ENCODE peak calls at places on chromosomes 3 and 15, in six cellular contexts. P is endodermal cell, H is SJSA1, A is colonic mucosa, T is transverse colon, Q is PC-9. U is an unnamed sample. For H3K4me1, the result is how much of the 10 kb centered on the place peaks cover.

GRCh38 chr3:79268422-79268821 is 499.4 kb downstream of the ROBO1 start:
- DNase-seq in P (no peak), H (no peak), A (no peak), Q (no peak), T (no peak), U (no peak)

GRCh38 chr15:68479870-68480269 is 47.9 kb upstream of the ITGA11 start:
- DNase-seq in T (no peak), P (peak), H (no peak), A (no peak), Q (no peak), U (no peak)

GRCh38 chr15:68637755-68638405 is 59.1 kb downstream of the CORO2B start:
- DNase-seq in Q (no peak), H (no peak), P (no peak), A (peak), T (peak), U (no peak)

GRCh38 chr3:128432301-128432897 is 34.3 kb downstream of the DNAJB8 start:
- DNase-seq in A (no peak), T (no peak), P (peak), Q (peak), H (no peak), U (no peak)

GRCh38 chr3:69767571-69767970 is 28.3 kb downstream of the MITF start:
- DNase-seq in P (no peak), A (peak), T (peak), Q (no peak), H (no peak), U (no peak)

GRCh38 chr3:175951047-175951694 is 1092.0 kb downstream of the NAALADL2 start:
- DNase-seq in P (no peak), Q (no peak), H (no peak), T (no peak), A (no peak), U (no peak)

GRCh38 chr3:105812194-105812586 is 56.6 kb downstream of the CBLB start:
- DNase-seq in P (no peak), T (no peak), Q (no peak), H (peak), A (no peak), U (no peak)

GRCh38 chr3:148455098-148455497 is 242.6 kb upstream of the AGTR1 start:
- DNase-seq in H (no peak), P (no peak), A (no peak), Q (no peak), T (no peak), U (no peak)

GRCh38 chr3:99570061-99570460 is 68.3 kb upstream of the COL8A1 start:
- DNase-seq in P (no peak), A (no peak), T (no peak), Q (no peak), H (no peak), U (no peak)

GRCh38 chr3:54138937-54139547 is 16.7 kb downstream of the CACNA2D3 start:
- DNase-seq in T (no peak), Q (no peak), P (no peak), H (no peak), A (no peak), U (no peak)

GRCh38 chr3:161600185-161600584 is 103.6 kb downstream of the OTOL1 start:
- DNase-seq in T (no peak), A (no peak), P (no peak), Q (no peak), H (no peak), U (no peak)

GRCh38 chr3:102356506-102356905 is 78.3 kb upstream of the ZPLD1 start:
- DNase-seq in H (no peak), Q (no peak), A (no peak), T (no peak), P (no peak), U (no peak)

GRCh38 chr3:46579756-46580286 is 13.7 kb upstream of the LRRC2 start:
- DNase-seq in Q (no peak), T (no peak), P (no peak), A (no peak), H (no peak), U (no peak)

GRCh38 chr3:139202226-139202958 is 141.4 kb upstream of the MRPS22 start:
- DNase-seq in H (no peak), T (peak), P (peak), Q (peak), A (peak), U (peak)

GRCh38 chr3:131361464-131362421 is 19.8 kb upstream of the NUDT16 start:
- DNase-seq in A (peak), H (no peak), T (peak), P (peak), Q (peak), U (no peak)

GRCh38 chr3:2511356-2511755 is 412.7 kb downstream of the CNTN4 start:
- DNase-seq in H (no peak), Q (no peak), P (peak), T (no peak), A (no peak), U (no peak)

GRCh38 chr15:63196846-63197245 is 7.4 kb downstream of the RAB8B start:
- DNase-seq in T (no peak), A (no peak), H (no peak), P (no peak), Q (no peak), U (no peak)

GRCh38 chr15:61752001-61752400 is 308.2 kb downstream of the VPS13C start:
- DNase-seq in P (peak), A (no peak), H (no peak), Q (no peak), T (no peak), U (no peak)

GRCh38 chr3:193548406-193548805 is 6.3 kb downstream of the ATP13A4 start:
- DNase-seq in T (no peak), A (no peak), P (no peak), Q (no peak), H (no peak), U (no peak)

GRCh38 chr3:105359098-105359762 is 7.5 kb upstream of the ALCAM start:
- DNase-seq in A (no peak), H (peak), P (no peak), T (no peak), Q (no peak), U (no peak)

GRCh38 chr3:152272771-152273242 is 4.1 kb downstream of the MBNL1 start:
- DNase-seq in H (peak), T (no peak), A (no peak), Q (no peak), P (no peak), U (no peak)

GRCh38 chr3:61173685-61174084 is 77.6 kb downstream of the FHIT start:
- DNase-seq in Q (no peak), T (no peak), P (no peak), A (no peak), H (no peak), U (no peak)

GRCh38 chr3:46646700-46647099 is 34.4 kb downstream of the FAM240A start:
- DNase-seq in P (no peak), Q (no peak), T (no peak), A (no peak), H (no peak), U (no peak)

GRCh38 chr3:177878192-177878591 is 658.0 kb upstream of the KCNMB2 start:
- DNase-seq in H (no peak), P (no peak), A (no peak), Q (no peak), T (no peak), U (no peak)

GRCh38 chr3:167066977-167067843 is 312.9 kb downstream of the ZBBX start:
- DNase-seq in T (no peak), H (no peak), P (no peak), A (no peak), Q (no peak), U (no peak)

GRCh38 chr3:168081171-168081771 is 14.5 kb downstream of the GOLIM4 start:
- DNase-seq in P (no peak), H (no peak), T (no peak), Q (no peak), A (no peak), U (no peak)

GRCh38 chr15:49627407-49627877 is 6.6 kb downstream of the DTWD1 start:
- DNase-seq in Q (peak), H (peak), P (no peak), A (no peak), T (no peak), U (no peak)

GRCh38 chr15:96122077-96123027 is 208.1 kb upstream of the NR2F2 start:
- DNase-seq in Q (peak), H (no peak), T (no peak), A (no peak), P (no peak), U (no peak)

GRCh38 chr3:170690133-170690981 is 104.5 kb upstream of the SLC7A14 start:
- DNase-seq in T (peak), P (peak), Q (no peak), A (peak), H (peak), U (peak)

GRCh38 chr15:61681038-61681418 is 379.2 kb downstream of the VPS13C start:
- DNase-seq in A (no peak), P (no peak), T (no peak), H (no peak), Q (no peak), U (no peak)

GRCh38 chr3:46208167-46208704 is at the start of gene CCR1:
- DNase-seq in H (peak), P (peak), Q (peak), T (peak), A (peak), U (peak)

GRCh38 chr15:66882251-66883020 is 180.4 kb downstream of the SMAD6 start:
- DNase-seq in Q (peak), P (peak), H (peak), A (peak), T (no peak), U (no peak)

GRCh38 chr15:89760303-89761008 is 9.4 kb upstream of the MESP1 start:
- DNase-seq in Q (peak), H (peak), A (peak), T (peak), P (peak), U (peak)

GRCh38 chr3:71064288-71064975 is 519.1 kb downstream of the FOXP1 start:
- DNase-seq in H (peak), P (peak), T (peak), Q (peak), A (peak), U (peak)

GRCh38 chr3:127373701-127374625 is 86.1 kb upstream of the PRR20G start:
- DNase-seq in P (peak), A (peak), T (peak), Q (no peak), H (no peak), U (peak)

GRCh38 chr15:48355377-48355776 is 24.1 kb downstream of the DUT start:
- DNase-seq in H (no peak), A (no peak), P (no peak), Q (no peak), T (no peak), U (no peak)

GRCh38 chr3:149584236-149584635 is 73.6 kb downstream of the WWTR1 start:
- DNase-seq in T (no peak), P (no peak), H (no peak), Q (no peak), A (no peak), U (no peak)

GRCh38 chr3:149587383-149587782 is 70.4 kb downstream of the WWTR1 start:
- DNase-seq in P (no peak), T (no peak), Q (no peak), H (no peak), A (no peak), U (no peak)

GRCh38 chr3:149582395-149582794 is 75.4 kb downstream of the WWTR1 start:
- DNase-seq in Q (no peak), A (no peak), P (no peak), H (peak), T (no peak), U (no peak)

GRCh38 chr3:149586871-149587270 is 71.0 kb downstream of the WWTR1 start:
- DNase-seq in H (no peak), A (no peak), T (no peak), Q (peak), P (no peak), U (no peak)

GRCh38 chr3:149585401-149585726 is 72.5 kb downstream of the WWTR1 start:
- DNase-seq in Q (no peak), H (no peak), P (no peak), A (no peak), T (no peak), U (no peak)
- H3K4me1 ChIP-seq in Q (half or more), H (half or more), P (under half), A (under half), T (under half), U (under half)

DNA sequence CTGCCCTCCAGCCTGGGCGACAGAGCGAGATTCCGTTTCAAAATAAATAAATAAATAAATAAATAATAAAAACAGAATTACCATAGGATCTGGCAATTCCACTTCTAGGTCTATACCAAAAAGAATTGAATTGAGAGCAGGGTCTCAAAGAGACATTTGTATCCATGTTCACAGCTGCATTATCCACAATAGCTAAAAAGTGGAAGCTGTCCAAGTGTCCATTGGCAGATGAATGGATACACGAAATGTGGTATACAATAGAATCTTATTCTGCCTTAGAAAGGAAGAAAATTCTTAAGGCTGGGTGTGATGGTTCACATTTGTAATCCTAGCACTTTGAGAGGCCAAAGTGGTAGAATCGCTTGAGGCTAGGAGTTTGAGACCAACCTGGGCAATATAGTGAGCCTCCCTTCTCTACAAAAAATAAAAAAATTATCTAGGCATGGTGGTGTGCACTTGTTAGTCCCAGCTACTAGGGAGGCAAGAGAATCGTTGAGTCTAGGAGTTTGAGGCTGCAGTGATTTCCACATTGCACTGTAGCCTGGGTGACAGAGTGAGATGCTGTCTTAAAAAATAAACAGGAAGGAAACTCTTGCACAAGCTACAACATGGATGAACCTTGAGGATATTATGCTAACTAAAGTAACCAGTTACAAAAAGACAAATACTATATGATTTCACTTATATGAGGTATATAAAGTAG is 24.2 kb downstream of the PFKFB4 start:
- DNase-seq in Q (no peak), T (no peak), A (no peak), H (no peak), P (no peak), U (no peak)
- H3K4me1 ChIP-seq in Q (under half), T (under half), A (under half), H (under half), P (under half), U (under half)

GRCh38 chr3:32282578-32282977 is 44.1 kb downstream of the CMTM8 start:
- DNase-seq in P (peak), T (no peak), A (no peak), H (no peak), Q (no peak), U (no peak)

GRCh38 chr3:32288819-32289218 is 50.3 kb downstream of the CMTM8 start:
- DNase-seq in H (no peak), Q (no peak), P (peak), T (no peak), A (no peak), U (peak)

GRCh38 chr3:32283304-32283703 is 44.8 kb downstream of the CMTM8 start:
- DNase-seq in P (peak), T (no peak), H (no peak), Q (no peak), A (no peak), U (no peak)

GRCh38 chr3:32284443-32284842 is 46.0 kb downstream of the CMTM8 start:
- DNase-seq in T (no peak), Q (no peak), A (no peak), H (no peak), P (no peak), U (no peak)

DNA sequence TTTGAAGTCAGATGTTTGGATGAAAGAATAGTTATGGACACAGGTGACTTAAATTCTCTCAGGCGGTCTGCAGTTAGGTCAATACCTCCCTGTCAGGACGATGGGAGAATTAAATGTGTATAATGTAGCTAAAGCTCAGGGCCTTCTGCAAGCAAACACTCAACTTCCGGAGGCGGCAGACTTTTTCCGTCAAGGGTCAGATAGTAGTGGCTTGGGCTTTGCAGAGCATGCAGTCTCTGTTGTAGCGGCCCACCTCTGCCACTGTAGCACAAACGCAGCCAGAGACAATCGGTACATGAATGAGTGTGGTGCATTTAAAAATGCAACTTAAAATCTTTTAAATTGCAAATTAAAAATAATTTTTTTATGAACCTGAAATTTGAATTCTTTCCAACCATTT is 47.4 kb downstream of the CMTM8 start:
- DNase-seq in H (no peak), T (no peak), A (no peak), P (no peak), Q (no peak), U (peak)
- H3K4me1 ChIP-seq in H (under half), T (under half), A (under half), P (under half), Q (under half), U (under half)

DNA sequence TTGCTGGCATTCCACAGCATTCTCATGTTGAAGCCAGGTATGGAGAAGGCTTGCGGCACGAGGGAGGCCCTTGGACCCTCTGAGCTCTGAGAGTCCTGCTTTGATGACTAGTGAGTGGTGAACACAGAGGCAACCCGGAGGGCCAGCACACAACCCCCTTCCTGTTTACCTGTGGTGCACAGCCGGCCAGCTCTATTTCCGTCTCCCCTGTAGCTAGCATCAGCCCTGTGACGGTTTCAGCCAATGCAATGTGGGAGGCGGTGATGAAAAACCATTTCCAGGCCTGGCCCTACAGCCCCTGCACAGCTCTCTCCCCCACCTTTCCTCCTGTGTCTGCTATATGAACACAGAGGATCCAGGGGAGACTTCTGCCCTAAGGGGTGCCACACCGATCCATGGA is 76.8 kb upstream of the KLHL25 start:
- DNase-seq in A (no peak), Q (no peak), T (no peak), P (no peak), H (no peak), U (peak)
- H3K4me1 ChIP-seq in A (under half), Q (under half), T (under half), P (under half), H (under half), U (under half)

GRCh38 chr3:20051123-20051806 is 11.0 kb downstream of the KAT2B start:
- DNase-seq in H (no peak), T (no peak), P (no peak), Q (no peak), A (no peak), U (no peak)
- H3K4me1 ChIP-seq in H (under half), T (under half), P (under half), Q (under half), A (under half), U (half or more)

GRCh38 chr3:58347984-58348383 is 15.3 kb downstream of the PXK start:
- DNase-seq in P (no peak), H (no peak), T (no peak), A (no peak), Q (no peak), U (no peak)
- H3K4me1 ChIP-seq in P (under half), H (under half), T (under half), A (under half), Q (under half), U (half or more)

DNA sequence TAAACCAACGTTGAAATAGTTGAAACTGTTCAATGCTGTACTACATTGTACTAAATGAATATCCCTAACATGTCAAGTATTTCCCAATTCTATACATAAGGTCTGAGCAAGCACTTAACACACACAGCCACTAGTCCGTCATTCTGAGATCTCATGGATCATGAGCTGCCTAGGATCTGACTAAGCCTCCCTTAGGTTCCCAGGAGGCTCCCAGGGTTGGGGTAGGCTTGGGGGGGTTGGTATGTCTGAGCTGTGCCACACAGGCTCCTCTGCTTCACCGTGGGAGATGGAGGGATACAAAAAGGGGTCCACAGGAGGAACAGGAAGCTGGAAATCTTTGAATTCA is 5.9 kb downstream of the RASGRP1 start:
- DNase-seq in T (no peak), A (no peak), P (no peak), H (no peak), Q (no peak), U (no peak)
- H3K4me1 ChIP-seq in T (under half), A (under half), P (under half), H (under half), Q (under half), U (under half)

GRCh38 chr3:41216993-41217392 is 17.7 kb downstream of the CTNNB1 start:
- DNase-seq in A (no peak), H (peak), Q (no peak), T (no peak), P (no peak), U (no peak)
- H3K4me1 ChIP-seq in A (under half), H (under half), Q (under half), T (under half), P (under half), U (under half)

GRCh38 chr15:57159767-57160166 is 216.5 kb upstream of the CGNL1 start:
- DNase-seq in H (no peak), A (no peak), T (no peak), Q (no peak), P (no peak), U (no peak)
- H3K4me1 ChIP-seq in H (under half), A (under half), T (under half), Q (under half), P (under half), U (under half)

DNA sequence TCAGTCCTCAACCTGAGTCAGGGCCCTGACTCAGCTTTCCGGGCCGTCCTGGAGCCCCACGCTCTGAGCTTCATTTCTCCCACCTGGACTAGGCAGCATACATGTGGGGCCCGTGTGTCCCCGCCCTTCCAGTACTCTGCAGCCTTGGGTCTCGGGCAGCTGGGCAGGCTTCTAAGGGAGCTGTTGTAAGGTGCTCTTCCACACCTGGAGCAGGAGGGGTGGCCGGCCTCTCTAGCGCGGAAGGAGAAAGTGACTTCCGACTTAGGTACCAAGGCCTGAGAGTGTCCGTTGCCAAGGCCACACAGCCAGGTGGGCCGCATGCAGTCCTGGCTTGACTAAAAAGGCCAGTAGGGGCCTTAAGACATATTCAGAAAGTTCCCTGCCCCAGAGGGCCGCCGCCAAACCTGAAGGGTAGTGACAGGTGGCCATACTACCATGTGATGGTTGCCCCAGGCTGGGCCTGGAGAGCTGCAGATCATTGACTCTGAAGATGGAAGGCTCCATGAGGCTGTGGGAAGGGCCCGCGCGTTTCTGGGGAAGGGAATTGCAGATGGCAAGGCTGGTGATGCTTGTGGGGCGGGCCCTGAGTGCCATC is 9.4 kb upstream of the SEMA3B start:
- DNase-seq in H (no peak), Q (no peak), P (no peak), T (no peak), A (no peak), U (no peak)
- H3K4me1 ChIP-seq in H (under half), Q (under half), P (under half), T (under half), A (under half), U (under half)